ENCODE peak calls at places on chromosomes 1 and 21, in nine cellular contexts. X, S, M, A, C, Q, B, U and Y are unnamed samples. For H3K4me1 and H3K9me3, the result is how much of the 10 kb centered on the place peaks cover.

GRCh38 chr1:161858271-161858670 is 92.2 kb downstream of the ATF6 start:
- DNase-seq in X (no peak), S (no peak), M (no peak), A (no peak), C (no peak), Q (no peak), B (no peak), U (no peak), Y (no peak)

GRCh38 chr21:38680401-38680800 is 125.3 kb upstream of the ETS2 start:
- DNase-seq in X (no peak), S (no peak), M (no peak), A (no peak), C (no peak), Q (no peak), B (no peak), U (no peak), Y (no peak)

GRCh38 chr1:190344454-190344853 is 133.2 kb downstream of the BRINP3 start:
- DNase-seq in X (no peak), S (no peak), M (no peak), A (no peak), C (no peak), Q (no peak), B (no peak), U (no peak), Y (no peak)

GRCh38 chr1:169886422-169886821 is 7.3 kb downstream of the SCYL3 start:
- DNase-seq in X (no peak), S (no peak), M (no peak), A (no peak), C (no peak), Q (no peak), B (no peak), U (no peak), Y (no peak)

GRCh38 chr1:16017461-16018303 is at the start of gene HSPB7:
- DNase-seq in X (peak), S (peak), M (no peak), A (no peak), C (peak), Q (peak), B (peak), U (no peak), Y (peak)

GRCh38 chr1:24926596-24927249 is 3.4 kb downstream of the RUNX3 start:
- DNase-seq in X (no peak), S (no peak), M (no peak), A (no peak), C (no peak), Q (no peak), B (no peak), U (no peak), Y (no peak)

GRCh38 chr1:185916866-185917265 is 182.7 kb downstream of the HMCN1 start:
- DNase-seq in X (no peak), S (no peak), M (no peak), A (no peak), C (no peak), Q (peak), B (no peak), U (no peak), Y (no peak)

GRCh38 chr21:33069994-33070811 is at the start of gene OLIG1:
- DNase-seq in X (no peak), S (peak), M (no peak), A (peak), C (no peak), Q (peak), B (peak), U (peak), Y (no peak)

GRCh38 chr1:44012411-44012810 is 18.9 kb downstream of the SLC6A9 start:
- DNase-seq in X (no peak), S (no peak), M (no peak), A (peak), C (peak), Q (no peak), B (no peak), U (no peak), Y (no peak)

GRCh38 chr1:99659755-99660210 is 13.9 kb downstream of the PALMD start:
- DNase-seq in X (no peak), S (no peak), M (no peak), A (no peak), C (no peak), Q (peak), B (no peak), U (peak), Y (no peak)

GRCh38 chr1:205493241-205494085 is 11.0 kb upstream of the CDK18 start:
- DNase-seq in X (peak), S (peak), M (no peak), A (no peak), C (no peak), Q (peak), B (no peak), U (no peak), Y (peak)

GRCh38 chr1:231626535-231626950 is at the start of gene DISC1:
- DNase-seq in X (peak), S (peak), M (peak), A (peak), C (peak), Q (peak), B (peak), U (peak), Y (peak)

GRCh38 chr1:241985787-241986186 is 13.1 kb downstream of the MAP1LC3C start:
- DNase-seq in X (no peak), S (peak), M (no peak), A (peak), C (peak), Q (peak), B (no peak), U (peak), Y (no peak)

GRCh38 chr1:202018476-202019234 is 8.3 kb downstream of the ELF3 start:
- DNase-seq in X (no peak), S (peak), M (no peak), A (peak), C (peak), Q (no peak), B (no peak), U (peak), Y (no peak)

GRCh38 chr1:46408356-46409062 is 14.4 kb downstream of the FAAH start:
- DNase-seq in X (no peak), S (no peak), M (no peak), A (no peak), C (no peak), Q (peak), B (no peak), U (no peak), Y (no peak)
- H3K4me3 ChIP-seq in X (no peak), S (no peak), M (no peak), A (no peak), C (no peak), Q (no peak), B (no peak), U (no peak), Y (no peak)

GRCh38 chr1:200038987-200039848 is 11.7 kb downstream of the NR5A2 start:
- DNase-seq in X (no peak), S (peak), M (no peak), A (peak), C (peak), Q (no peak), B (no peak), U (peak), Y (peak)
- H3K4me1 ChIP-seq in X (under half), S (under half), M (half or more), A (under half), C (under half), Q (under half), B (under half), U (under half), Y (under half)

DNA sequence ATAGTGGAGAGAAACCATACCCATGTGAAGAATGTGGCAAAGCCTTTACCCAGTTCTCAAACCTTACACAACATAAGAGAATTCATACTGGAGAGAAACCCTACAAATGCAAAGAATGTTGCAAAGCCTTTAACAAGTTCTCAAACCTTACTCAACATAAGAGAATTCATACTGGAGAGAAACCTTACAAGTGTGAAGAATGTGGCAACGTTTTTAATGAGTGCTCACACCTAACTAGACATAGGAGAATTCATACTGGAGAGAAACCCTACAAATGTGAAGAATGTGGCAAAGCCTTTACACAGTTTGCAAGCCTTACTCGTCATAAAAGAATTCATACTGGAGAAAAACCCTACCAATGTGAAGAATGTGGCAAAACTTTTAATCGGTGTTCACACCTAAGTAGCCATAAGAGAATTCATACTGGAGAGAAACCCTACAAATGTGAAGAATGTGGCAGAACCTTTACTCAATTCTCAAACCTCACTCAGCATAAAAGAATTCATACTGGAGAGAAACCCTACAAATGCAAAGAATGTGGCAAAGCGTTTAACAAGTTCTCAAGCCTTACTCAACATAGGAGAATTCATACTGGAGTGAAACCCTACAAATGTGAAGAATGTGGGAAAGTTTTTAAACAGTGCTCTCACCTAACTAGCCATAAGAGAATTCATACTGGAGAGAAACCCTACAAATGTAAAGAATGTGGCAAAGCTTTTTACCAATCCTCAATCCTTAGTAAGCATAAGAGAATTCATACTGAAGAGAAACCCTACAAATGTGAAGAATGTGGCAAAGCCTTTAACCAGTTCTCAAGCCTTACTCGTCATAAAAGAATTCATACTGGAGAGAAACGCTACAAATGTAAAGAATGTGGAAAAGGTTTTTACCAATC is 80.0 kb downstream of the JMJD4 start:
- DNase-seq in X (no peak), S (no peak), M (no peak), A (no peak), C (no peak), Q (no peak), B (no peak), U (no peak), Y (no peak)
- H3K9me3 ChIP-seq in X (under half), S (half or more), M (under half), A (under half), C (half or more), Q (half or more), B (half or more), U (half or more), Y (half or more)

GRCh38 chr21:45330075-45330781 is 42.5 kb upstream of the POFUT2 start:
- DNase-seq in X (peak), S (peak), M (no peak), A (peak), C (peak), Q (peak), B (peak), U (peak), Y (no peak)
- H3K4me3 ChIP-seq in X (no peak), S (no peak), M (no peak), A (no peak), C (no peak), Q (no peak), B (no peak), U (peak), Y (no peak)

GRCh38 chr1:181116819-181117390 is 28.4 kb downstream of the IER5 start:
- DNase-seq in X (no peak), S (no peak), M (no peak), A (no peak), C (no peak), Q (no peak), B (no peak), U (no peak), Y (no peak)

GRCh38 chr1:181113061-181113695 is 24.7 kb downstream of the IER5 start:
- DNase-seq in X (no peak), S (no peak), M (no peak), A (peak), C (no peak), Q (peak), B (no peak), U (peak), Y (no peak)

GRCh38 chr1:181115367-181115684 is 26.8 kb downstream of the IER5 start:
- DNase-seq in X (no peak), S (no peak), M (no peak), A (no peak), C (no peak), Q (no peak), B (no peak), U (no peak), Y (no peak)

GRCh38 chr1:181112071-181112929 is 23.8 kb downstream of the IER5 start:
- DNase-seq in X (peak), S (peak), M (no peak), A (peak), C (peak), Q (peak), B (peak), U (peak), Y (peak)

DNA sequence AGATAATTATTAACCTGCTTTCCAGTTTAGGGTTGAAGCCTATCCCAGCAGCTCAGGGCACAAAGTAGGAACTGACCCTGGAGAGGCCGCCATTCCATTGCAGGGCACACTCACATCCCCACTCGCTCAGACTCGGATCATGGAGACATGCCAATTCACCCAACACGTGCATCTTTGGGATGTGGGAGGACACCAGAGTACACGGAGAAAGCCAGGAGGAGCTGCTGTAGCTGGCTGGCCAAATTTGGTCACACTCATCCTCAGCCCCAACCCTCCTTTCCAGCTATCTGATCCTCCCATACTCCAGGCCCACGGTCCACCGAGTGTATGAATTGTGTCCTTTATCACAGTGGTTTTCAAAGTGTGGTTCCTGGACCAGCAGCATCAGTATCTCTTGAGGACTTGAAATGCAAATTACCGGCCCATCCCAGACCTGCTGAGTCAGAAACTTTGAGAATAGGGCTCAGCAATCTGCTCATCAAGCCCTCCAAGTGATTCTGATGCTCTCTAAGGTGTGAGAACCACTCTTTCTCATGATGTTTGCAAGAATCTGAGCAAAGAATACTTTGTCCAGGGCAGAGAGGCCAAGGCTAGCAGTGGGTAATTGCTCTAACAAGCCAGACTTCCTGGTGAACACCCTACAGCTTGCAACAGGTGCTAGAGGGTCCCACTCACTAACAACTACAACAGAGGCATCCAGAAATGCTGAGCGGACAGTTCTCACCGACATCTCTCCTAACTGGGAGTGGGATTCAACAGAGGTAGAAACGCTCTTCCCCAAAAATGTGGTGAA is 26.3 kb downstream of the IER5 start:
- DNase-seq in X (peak), S (no peak), M (no peak), A (no peak), C (no peak), Q (no peak), B (no peak), U (no peak), Y (no peak)
- H3K4me1 ChIP-seq in X (under half), S (under half), M (under half), A (under half), C (under half), Q (under half), B (under half), U (half or more), Y (under half)

GRCh38 chr1:11504599-11504998 is 25.6 kb downstream of the DISP3 start:
- DNase-seq in X (no peak), S (no peak), M (no peak), A (no peak), C (no peak), Q (no peak), B (no peak), U (no peak), Y (no peak)

GRCh38 chr1:11502516-11502915 is 23.6 kb downstream of the DISP3 start:
- DNase-seq in X (no peak), S (no peak), M (no peak), A (no peak), C (no peak), Q (no peak), B (no peak), U (no peak), Y (peak)

GRCh38 chr1:11507309-11507708 is 28.4 kb downstream of the DISP3 start:
- DNase-seq in X (no peak), S (no peak), M (no peak), A (no peak), C (no peak), Q (no peak), B (no peak), U (no peak), Y (no peak)

GRCh38 chr1:11501906-11502485 is 23.0 kb downstream of the DISP3 start:
- DNase-seq in X (no peak), S (no peak), M (no peak), A (no peak), C (no peak), Q (no peak), B (no peak), U (no peak), Y (peak)

GRCh38 chr1:11505591-11506538 is 26.9 kb downstream of the DISP3 start:
- DNase-seq in X (no peak), S (no peak), M (no peak), A (no peak), C (no peak), Q (no peak), B (no peak), U (no peak), Y (no peak)
- H3K9me3 ChIP-seq in X (under half), S (under half), M (under half), A (under half), C (under half), Q (under half), B (under half), U (under half), Y (under half)